ENCODE peak calls at places on chromosome 10, in nine cellular contexts. D is colonic mucosa; W is naive thymus-derived CD8-positive, alpha-beta T cell; X is NAMALWA; S is psoas muscle; F is RPMI8226; N is ureter; Q is fibroblast of pulmonary artery; Z is cardiac muscle cell. J is an unnamed sample.

GRCh38 chr10:102462512-102463054 is 11.2 kb upstream of the C10orf95 start:
- DNase-seq in D (peak), W (no peak), X (peak), S (no peak), F (no peak), N (no peak), Q (no peak), Z (no peak), J (no peak)

GRCh38 chr10:21517134-21517982 is 8.1 kb downstream of the SKIDA1 start:
- DNase-seq in D (no peak), W (no peak), X (peak), S (peak), F (peak), N (peak), Q (peak), Z (peak), J (peak)

GRCh38 chr10:96334888-96335526 is 23.8 kb downstream of the OPALIN start:
- DNase-seq in D (peak), W (no peak), X (peak), S (no peak), F (peak), N (no peak), Q (peak), Z (peak), J (no peak)

GRCh38 chr10:78331391-78331922 is 297.8 kb downstream of the RPS24 start:
- DNase-seq in D (no peak), W (no peak), X (no peak), S (peak), F (no peak), N (peak), Q (peak), Z (peak), J (no peak)

GRCh38 chr10:70542565-70542938 is 60.0 kb downstream of the PRF1 start:
- DNase-seq in D (no peak), W (no peak), X (no peak), S (no peak), F (no peak), N (no peak), Q (peak), Z (peak), J (no peak)

GRCh38 chr10:111990734-111991133 is 192.8 kb downstream of the GPAM start:
- DNase-seq in D (no peak), W (no peak), X (no peak), S (no peak), F (no peak), N (no peak), Q (no peak), Z (no peak), J (no peak)

GRCh38 chr10:23293145-23293724 is 51.4 kb downstream of the C10orf67 start:
- DNase-seq in D (peak), W (no peak), X (peak), S (no peak), F (peak), N (no peak), Q (peak), Z (peak), J (no peak)

GRCh38 chr10:116654816-116655215 is 34.1 kb downstream of the PNLIPRP2 start:
- DNase-seq in D (no peak), W (no peak), X (peak), S (no peak), F (no peak), N (no peak), Q (no peak), Z (no peak), J (no peak)

GRCh38 chr10:48478980-48479811 is 125.7 kb downstream of the ARHGAP22 start:
- DNase-seq in D (no peak), W (no peak), X (no peak), S (no peak), F (no peak), N (no peak), Q (no peak), Z (no peak), J (no peak)

GRCh38 chr10:114057845-114058244 is 14.2 kb downstream of the ADRB1 start:
- DNase-seq in D (no peak), W (no peak), X (no peak), S (no peak), F (no peak), N (no peak), Q (no peak), Z (no peak), J (no peak)

GRCh38 chr10:128047991-128048826 is 78.0 kb downstream of the MKI67 start:
- DNase-seq in D (peak), W (no peak), X (peak), S (no peak), F (no peak), N (peak), Q (peak), Z (peak), J (no peak)

GRCh38 chr10:22259280-22259679 is 41.5 kb upstream of the EBLN1 start:
- DNase-seq in D (no peak), W (no peak), X (peak), S (no peak), F (peak), N (no peak), Q (peak), Z (peak), J (no peak)

GRCh38 chr10:101644002-101644401 is 51.0 kb downstream of the FBXW4 start:
- DNase-seq in D (no peak), W (no peak), X (no peak), S (no peak), F (no peak), N (no peak), Q (no peak), Z (no peak), J (no peak)

GRCh38 chr10:119207713-119208552 is 562 bp downstream of the GRK5 start:
- DNase-seq in D (peak), W (peak), X (peak), S (peak), F (peak), N (peak), Q (peak), Z (peak), J (peak)

GRCh38 chr10:20185116-20185515 is 368.9 kb downstream of the PLXDC2 start:
- DNase-seq in D (no peak), W (no peak), X (no peak), S (no peak), F (no peak), N (no peak), Q (peak), Z (peak), J (no peak)

GRCh38 chr10:79249156-79250121 is 97.8 kb upstream of the PPIF start:
- DNase-seq in D (no peak), W (no peak), X (peak), S (no peak), F (peak), N (no peak), Q (no peak), Z (no peak), J (no peak)

GRCh38 chr10:99652800-99653390 is 6.4 kb upstream of the ENTPD7 start:
- DNase-seq in D (no peak), W (no peak), X (no peak), S (no peak), F (no peak), N (no peak), Q (no peak), Z (no peak), J (no peak)

GRCh38 chr10:32318476-32318896 is 28.5 kb downstream of the EPC1 start:
- DNase-seq in D (no peak), W (no peak), X (peak), S (no peak), F (no peak), N (no peak), Q (no peak), Z (no peak), J (no peak)

GRCh38 chr10:124768791-124769190 is 22.9 kb downstream of the EEF1AKMT2 start:
- DNase-seq in D (no peak), W (no peak), X (no peak), S (no peak), F (no peak), N (no peak), Q (no peak), Z (no peak), J (no peak)

GRCh38 chr10:72277340-72277995 is 3.7 kb downstream of the DDIT4 start:
- DNase-seq in D (no peak), W (no peak), X (no peak), S (peak), F (no peak), N (peak), Q (no peak), Z (peak), J (no peak)

GRCh38 chr10:97081621-97082235 is 104.0 kb downstream of the SLIT1 start:
- DNase-seq in D (peak), W (peak), X (peak), S (no peak), F (peak), N (no peak), Q (peak), Z (peak), J (no peak)

GRCh38 chr10:5125315-5126044 is 31.3 kb downstream of the AKR1C3 start:
- DNase-seq in D (no peak), W (no peak), X (no peak), S (no peak), F (no peak), N (no peak), Q (peak), Z (peak), J (no peak)

J was measured in Right ventricle myocardium superior.